ENCODE peak calls at places on chromosomes 5 and 9, in ten cellular contexts. S, X, P, L, V, C, B, T, J and Y are unnamed samples.

GRCh38 chr9:131621551-131622321 is 76.4 kb downstream of the PRRT1B start:
- DNase-seq in S (no peak), X (no peak), P (peak), L (no peak), V (no peak), C (no peak), B (no peak), T (no peak), J (no peak), Y (no peak)

GRCh38 chr9:81767921-81768320 is 78.6 kb upstream of the TLE1 start:
- DNase-seq in S (no peak), X (no peak), P (no peak), L (no peak), V (no peak), C (no peak), B (no peak), T (no peak), J (no peak), Y (no peak)

GRCh38 chr9:1869843-1870242 is 145.3 kb upstream of the SMARCA2 start:
- DNase-seq in S (peak), X (peak), P (peak), L (no peak), V (no peak), C (no peak), B (no peak), T (no peak), J (no peak), Y (no peak)

GRCh38 chr5:180314106-180314505 is 22.2 kb upstream of the MAPK9 start:
- DNase-seq in S (no peak), X (no peak), P (no peak), L (no peak), V (no peak), C (no peak), B (no peak), T (no peak), J (no peak), Y (no peak)

GRCh38 chr5:117623042-117623815 is 1048.6 kb upstream of the SEMA6A start:
- DNase-seq in S (peak), X (no peak), P (no peak), L (peak), V (no peak), C (no peak), B (no peak), T (peak), J (no peak), Y (no peak)

GRCh38 chr5:9409413-9410089 is 136.3 kb downstream of the SEMA5A start:
- DNase-seq in S (no peak), X (no peak), P (peak), L (no peak), V (no peak), C (no peak), B (no peak), T (no peak), J (no peak), Y (no peak)

GRCh38 chr5:169004551-169004950 is 296.4 kb downstream of the SLIT3 start:
- DNase-seq in S (peak), X (no peak), P (no peak), L (no peak), V (no peak), C (no peak), B (peak), T (no peak), J (no peak), Y (no peak)

GRCh38 chr9:37390759-37391158 is 31.7 kb upstream of the GRHPR start:
- DNase-seq in S (peak), X (peak), P (peak), L (peak), V (no peak), C (no peak), B (no peak), T (no peak), J (no peak), Y (no peak)

GRCh38 chr9:124079176-124079925 is 67.8 kb downstream of the LHX2 start:
- DNase-seq in S (peak), X (peak), P (no peak), L (peak), V (peak), C (no peak), B (peak), T (peak), J (no peak), Y (peak)

GRCh38 chr5:168427224-168427623 is 59.0 kb upstream of the RARS1 start:
- DNase-seq in S (no peak), X (no peak), P (no peak), L (no peak), V (no peak), C (no peak), B (no peak), T (no peak), J (no peak), Y (no peak)

GRCh38 chr9:120985759-120986353 is 59.3 kb upstream of the TRAF1 start:
- DNase-seq in S (peak), X (peak), P (no peak), L (peak), V (peak), C (no peak), B (peak), T (peak), J (no peak), Y (peak)

GRCh38 chr5:110852053-110852452 is 113.2 kb downstream of the SLC25A46 start:
- DNase-seq in S (peak), X (no peak), P (peak), L (no peak), V (no peak), C (no peak), B (no peak), T (no peak), J (no peak), Y (no peak)

GRCh38 chr5:32013658-32014057 is 160.5 kb downstream of the GOLPH3 start:
- DNase-seq in S (no peak), X (no peak), P (no peak), L (no peak), V (no peak), C (no peak), B (no peak), T (no peak), J (no peak), Y (no peak)

GRCh38 chr9:135804588-135805421 is 102.5 kb downstream of the CAMSAP1 start:
- DNase-seq in S (peak), X (peak), P (no peak), L (no peak), V (no peak), C (no peak), B (peak), T (peak), J (no peak), Y (no peak)

GRCh38 chr5:142611154-142611553 is 74.7 kb downstream of the FGF1 start:
- DNase-seq in S (peak), X (peak), P (peak), L (peak), V (peak), C (peak), B (peak), T (peak), J (no peak), Y (peak)

GRCh38 chr5:77957-78804 is 13.8 kb upstream of the PLEKHG4B start:
- DNase-seq in S (peak), X (peak), P (no peak), L (peak), V (no peak), C (no peak), B (peak), T (peak), J (no peak), Y (peak)

GRCh38 chr5:145324101-145324500 is 511.0 kb downstream of the PRELID2 start:
- DNase-seq in S (no peak), X (no peak), P (no peak), L (no peak), V (no peak), C (no peak), B (peak), T (peak), J (no peak), Y (peak)

GRCh38 chr9:82540175-82540574 is 522.8 kb downstream of the RASEF start:
- DNase-seq in S (no peak), X (no peak), P (no peak), L (peak), V (no peak), C (no peak), B (no peak), T (no peak), J (no peak), Y (no peak)

GRCh38 chr9:89387197-89387849 is 69.0 kb downstream of the SECISBP2 start:
- DNase-seq in S (no peak), X (no peak), P (no peak), L (no peak), V (no peak), C (no peak), B (no peak), T (no peak), J (no peak), Y (no peak)

GRCh38 chr5:73694089-73694488 is 68.1 kb downstream of the ARHGEF28 start:
- DNase-seq in S (no peak), X (peak), P (peak), L (no peak), V (no peak), C (no peak), B (no peak), T (no peak), J (no peak), Y (no peak)

GRCh38 chr5:173625686-173626500 is 9.4 kb upstream of the BOD1 start:
- DNase-seq in S (peak), X (no peak), P (no peak), L (no peak), V (no peak), C (no peak), B (no peak), T (no peak), J (no peak), Y (no peak)

GRCh38 chr5:139745121-139745799 is 50.3 kb upstream of the PSD2 start:
- DNase-seq in S (peak), X (no peak), P (peak), L (peak), V (no peak), C (no peak), B (peak), T (peak), J (no peak), Y (peak)

GRCh38 chr5:5572010-5572982 is 149.8 kb downstream of the ICE1 start:
- DNase-seq in S (no peak), X (no peak), P (no peak), L (no peak), V (no peak), C (no peak), B (no peak), T (no peak), J (no peak), Y (no peak)

GRCh38 chr9:18447131-18447530 is 26.8 kb upstream of the ADAMTSL1 start:
- DNase-seq in S (no peak), X (no peak), P (no peak), L (no peak), V (no peak), C (no peak), B (peak), T (no peak), J (no peak), Y (no peak)

GRCh38 chr9:98236881-98237487 is 18.5 kb downstream of the TBC1D2 start:
- DNase-seq in S (no peak), X (no peak), P (no peak), L (no peak), V (no peak), C (no peak), B (no peak), T (no peak), J (no peak), Y (no peak)

GRCh38 chr9:98240475-98240874 is 15.0 kb downstream of the TBC1D2 start:
- DNase-seq in S (peak), X (no peak), P (no peak), L (no peak), V (no peak), C (no peak), B (no peak), T (no peak), J (no peak), Y (no peak)

DNA sequence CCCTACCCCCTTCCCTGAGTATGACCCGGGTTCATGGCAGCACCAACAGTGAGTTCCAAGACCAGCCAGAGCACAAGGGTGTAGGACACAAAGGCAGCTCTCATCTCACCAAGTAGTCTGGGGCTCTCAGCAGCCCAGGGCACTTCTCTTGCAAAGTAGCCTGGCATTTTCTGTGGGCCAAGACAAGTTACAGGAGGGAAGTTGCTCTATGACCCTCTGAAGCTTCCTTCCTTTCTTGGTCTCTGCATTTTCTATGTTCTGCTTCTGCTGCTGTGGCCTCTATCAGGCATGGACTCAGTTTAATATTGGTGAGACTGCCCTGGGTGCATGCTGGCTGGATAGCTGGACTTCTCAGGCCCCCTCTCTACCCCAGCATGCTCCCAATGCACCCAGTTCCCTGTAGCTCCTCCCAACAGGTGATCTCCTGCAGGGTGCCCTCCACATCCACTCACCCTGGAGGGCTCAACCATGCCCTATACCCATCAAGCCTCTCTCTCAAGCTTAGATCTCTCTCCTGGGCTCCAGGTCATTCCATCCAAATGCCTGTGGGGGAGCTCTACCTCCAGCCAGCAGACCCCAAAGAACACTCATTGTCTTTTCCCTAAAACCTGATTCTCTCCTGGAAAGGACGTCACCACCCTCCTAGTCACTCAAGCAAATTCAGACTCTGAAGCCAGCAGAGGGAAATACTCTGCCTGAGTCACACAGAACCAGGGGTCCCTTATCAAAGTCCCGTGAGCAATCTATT is 13.9 kb downstream of the TBC1D2 start:
- DNase-seq in S (no peak), X (no peak), P (no peak), L (no peak), V (no peak), C (no peak), B (no peak), T (no peak), J (no peak), Y (no peak)
- TF ChIP-seq CTCF in S (peak), X (no peak), P (no peak), L (no peak), V (peak), C (no peak), B (no peak), T (no peak), J (no peak), Y (no peak)

DNA sequence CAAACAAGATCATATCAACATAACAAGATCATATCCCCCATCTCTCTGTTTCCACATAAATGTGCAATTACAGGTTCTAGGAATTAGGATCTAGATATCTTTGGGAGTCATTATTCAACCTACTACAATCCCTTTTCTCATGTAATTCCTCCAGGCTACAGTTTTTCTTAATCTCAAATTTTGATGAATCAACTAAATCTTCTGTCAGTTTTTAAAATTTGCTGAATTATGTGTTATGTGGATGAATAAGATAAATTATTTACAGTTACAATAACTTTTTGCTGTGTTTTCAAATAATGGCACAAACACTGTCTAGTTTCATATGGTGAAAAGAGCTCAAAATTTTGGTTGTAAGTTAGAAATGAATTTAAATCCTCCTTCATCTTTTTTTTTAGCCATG is 405.8 kb downstream of the FAM170A start:
- DNase-seq in S (no peak), X (no peak), P (no peak), L (no peak), V (no peak), C (no peak), B (no peak), T (no peak), J (no peak), Y (no peak)
- TF ChIP-seq CTCF in S (no peak), X (no peak), P (no peak), L (no peak), V (no peak), C (no peak), B (no peak), T (no peak), J (no peak), Y (no peak)

GRCh38 chr5:2415678-2416077 is 335.8 kb downstream of the IRX2 start:
- DNase-seq in S (no peak), X (no peak), P (no peak), L (no peak), V (no peak), C (no peak), B (no peak), T (no peak), J (no peak), Y (no peak)
- TF ChIP-seq CTCF in S (no peak), X (peak), P (no peak), L (no peak), V (no peak), C (no peak), B (no peak), T (no peak), J (no peak), Y (no peak)

DNA sequence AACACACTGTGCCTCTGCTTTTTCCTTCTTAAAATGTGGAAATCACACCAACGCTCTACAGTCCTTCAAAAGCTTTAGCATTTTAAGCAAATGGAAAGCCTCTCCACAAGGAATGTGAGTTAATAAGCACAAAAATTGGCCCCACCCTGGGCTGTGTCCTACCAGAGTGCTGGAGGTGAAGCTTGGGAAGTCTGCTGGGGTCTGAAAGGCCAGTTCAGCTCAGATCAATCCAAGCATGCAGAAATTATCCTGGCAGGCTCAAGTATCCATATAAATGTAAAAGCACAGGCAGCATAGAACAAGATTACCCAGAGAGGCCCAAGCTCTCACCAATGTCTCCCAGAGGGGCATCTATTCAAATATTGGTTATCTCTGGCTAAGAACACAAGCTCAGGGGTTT is 98.5 kb downstream of the ESM1 start:
- DNase-seq in S (no peak), X (no peak), P (no peak), L (no peak), V (no peak), C (no peak), B (no peak), T (no peak), J (no peak), Y (no peak)
- TF ChIP-seq CTCF in S (no peak), X (no peak), P (no peak), L (no peak), V (no peak), C (no peak), B (no peak), T (no peak), J (no peak), Y (no peak)